ENCODE peak calls at places on chromosomes 12 and 14, in nine cellular contexts. Z is mesenchymal stem cell, J is brain microvascular endothelial cell, E is cardiac muscle cell, K is prostate gland, T is right cardiac atrium, G is neural progenitor cell, X is lung, F is MM.1S. S is an unnamed sample. For H3K27me3, the result is how much of the 10 kb centered on the place peaks cover.

GRCh38 chr14:54207476-54207875 is 189.3 kb upstream of the CDKN3 start:
- DNase-seq in Z (no peak), J (no peak), E (no peak), K (no peak), T (no peak), G (no peak), X (no peak), F (no peak), S (no peak)

GRCh38 chr12:121023799-121024198 is 7.5 kb upstream of the C12orf43 start:
- DNase-seq in Z (no peak), J (no peak), E (no peak), K (no peak), T (no peak), G (no peak), X (no peak), F (no peak), S (no peak)

GRCh38 chr12:108191086-108191485 is 62.0 kb downstream of the WSCD2 start:
- DNase-seq in Z (no peak), J (no peak), E (no peak), K (no peak), T (no peak), G (no peak), X (no peak), F (no peak), S (no peak)

GRCh38 chr12:26723379-26724308 is 109.3 kb downstream of the ITPR2 start:
- DNase-seq in Z (peak), J (peak), E (no peak), K (peak), T (no peak), G (no peak), X (no peak), F (peak), S (no peak)

GRCh38 chr12:122350444-122350843 is 72.0 kb downstream of the CLIP1 start:
- DNase-seq in Z (no peak), J (no peak), E (no peak), K (no peak), T (peak), G (no peak), X (no peak), F (no peak), S (no peak)

GRCh38 chr12:120579179-120579578 is 2.0 kb downstream of the POP5 start:
- DNase-seq in Z (no peak), J (no peak), E (no peak), K (no peak), T (no peak), G (no peak), X (no peak), F (no peak), S (no peak)

GRCh38 chr12:113366827-113367226 is 8.4 kb downstream of the PLBD2 start:
- DNase-seq in Z (no peak), J (no peak), E (peak), K (no peak), T (no peak), G (no peak), X (no peak), F (no peak), S (no peak)

GRCh38 chr12:41778934-41779333 is 365.7 kb downstream of the GXYLT1 start:
- DNase-seq in Z (no peak), J (no peak), E (no peak), K (no peak), T (no peak), G (no peak), X (no peak), F (no peak), S (no peak)

GRCh38 chr14:56659964-56660551 is 80.5 kb downstream of the TMEM260 start:
- DNase-seq in Z (peak), J (peak), E (peak), K (no peak), T (no peak), G (peak), X (no peak), F (peak), S (no peak)

GRCh38 chr12:44155349-44155748 is 319.5 kb downstream of the TMEM117 start:
- DNase-seq in Z (no peak), J (no peak), E (no peak), K (no peak), T (no peak), G (no peak), X (no peak), F (no peak), S (no peak)

GRCh38 chr14:77988966-77989365 is 181.2 kb upstream of the NRXN3 start:
- DNase-seq in Z (no peak), J (peak), E (no peak), K (no peak), T (peak), G (no peak), X (no peak), F (no peak), S (no peak)

GRCh38 chr12:25364529-25365339 is 114.0 kb upstream of the KRAS start:
- DNase-seq in Z (no peak), J (no peak), E (no peak), K (no peak), T (no peak), G (no peak), X (no peak), F (peak), S (no peak)

GRCh38 chr12:45725631-45726593 is 3.6 kb upstream of the ARID2 start:
- DNase-seq in Z (peak), J (peak), E (peak), K (no peak), T (no peak), G (peak), X (no peak), F (peak), S (peak)

GRCh38 chr14:22588419-22589095 is 467 bp downstream of the DAD1 start:
- DNase-seq in Z (no peak), J (no peak), E (no peak), K (no peak), T (no peak), G (no peak), X (no peak), F (no peak), S (peak)

GRCh38 chr14:91681893-91682563 is 49.9 kb downstream of the CATSPERB start:
- DNase-seq in Z (no peak), J (no peak), E (no peak), K (no peak), T (no peak), G (no peak), X (no peak), F (no peak), S (no peak)

GRCh38 chr12:13864081-13864673 is 117.2 kb downstream of the GRIN2B start:
- DNase-seq in Z (peak), J (peak), E (peak), K (peak), T (peak), G (peak), X (peak), F (peak), S (peak)

GRCh38 chr14:95585971-95586620 is 51.2 kb downstream of the GLRX5 start:
- DNase-seq in Z (no peak), J (no peak), E (no peak), K (no peak), T (no peak), G (no peak), X (no peak), F (no peak), S (no peak)

GRCh38 chr14:41718477-41719166 is 111.9 kb downstream of the LRFN5 start:
- DNase-seq in Z (no peak), J (no peak), E (no peak), K (no peak), T (no peak), G (no peak), X (no peak), F (no peak), S (peak)

GRCh38 chr12:53701518-53702264 is 25.6 kb downstream of the CALCOCO1 start:
- DNase-seq in Z (peak), J (peak), E (peak), K (peak), T (peak), G (peak), X (peak), F (peak), S (peak)

GRCh38 chr12:44847888-44848770 is 28.0 kb downstream of the NELL2 start:
- DNase-seq in Z (no peak), J (no peak), E (no peak), K (no peak), T (no peak), G (no peak), X (no peak), F (peak), S (peak)

GRCh38 chr14:76644875-76645518 is 116.3 kb upstream of the VASH1 start:
- DNase-seq in Z (peak), J (peak), E (peak), K (peak), T (no peak), G (peak), X (no peak), F (no peak), S (no peak)

GRCh38 chr14:103848720-103849077 is 1.3 kb upstream of the PPP1R13B start:
- DNase-seq in Z (no peak), J (no peak), E (peak), K (peak), T (no peak), G (no peak), X (no peak), F (no peak), S (no peak)

GRCh38 chr14:38137005-38137404 is 70.7 kb upstream of the SSTR1 start:
- DNase-seq in Z (no peak), J (no peak), E (no peak), K (no peak), T (no peak), G (no peak), X (no peak), F (no peak), S (no peak)

GRCh38 chr12:14618990-14619389 is 51.3 kb upstream of the PLBD1 start:
- DNase-seq in Z (peak), J (peak), E (no peak), K (no peak), T (no peak), G (peak), X (no peak), F (no peak), S (peak)

GRCh38 chr12:109087250-109087649 is 6.0 kb downstream of the ALKBH2 start:
- DNase-seq in Z (no peak), J (no peak), E (no peak), K (no peak), T (no peak), G (no peak), X (no peak), F (no peak), S (no peak)

GRCh38 chr12:109461846-109462766 is 15.0 kb downstream of the KCTD10 start:
- DNase-seq in Z (peak), J (peak), E (peak), K (peak), T (peak), G (peak), X (peak), F (no peak), S (no peak)

GRCh38 chr14:53953002-53953827 is 3.4 kb downstream of the BMP4 start:
- DNase-seq in Z (peak), J (peak), E (peak), K (peak), T (peak), G (peak), X (peak), F (peak), S (no peak)

GRCh38 chr14:34223302-34224150 is 238.5 kb downstream of the SPTSSA start:
- DNase-seq in Z (no peak), J (no peak), E (no peak), K (no peak), T (no peak), G (peak), X (no peak), F (no peak), S (no peak)

GRCh38 chr14:20782280-20782890 is 1.3 kb downstream of the RNASE6 start:
- DNase-seq in Z (no peak), J (no peak), E (no peak), K (peak), T (no peak), G (peak), X (no peak), F (no peak), S (peak)

GRCh38 chr12:67991158-67991557 is 1.9 kb downstream of the IFNG-AS1 start:
- DNase-seq in Z (no peak), J (no peak), E (no peak), K (no peak), T (no peak), G (no peak), X (no peak), F (peak), S (no peak)

GRCh38 chr14:41609704-41610183 is 3.1 kb downstream of the LRFN5 start:
- DNase-seq in Z (peak), J (no peak), E (peak), K (peak), T (peak), G (peak), X (no peak), F (no peak), S (no peak)

GRCh38 chr14:99262977-99263448 is 9.0 kb downstream of the BCL11B start:
- DNase-seq in Z (no peak), J (no peak), E (no peak), K (no peak), T (no peak), G (no peak), X (no peak), F (no peak), S (no peak)

GRCh38 chr14:99265571-99265970 is 6.4 kb downstream of the BCL11B start:
- DNase-seq in Z (no peak), J (no peak), E (no peak), K (no peak), T (no peak), G (no peak), X (no peak), F (no peak), S (peak)

GRCh38 chr14:99266181-99267178 is 5.5 kb downstream of the BCL11B start:
- DNase-seq in Z (peak), J (peak), E (peak), K (peak), T (peak), G (peak), X (peak), F (peak), S (peak)

GRCh38 chr14:99263564-99264330 is 8.2 kb downstream of the BCL11B start:
- DNase-seq in Z (no peak), J (no peak), E (no peak), K (no peak), T (no peak), G (no peak), X (no peak), F (no peak), S (peak)

DNA sequence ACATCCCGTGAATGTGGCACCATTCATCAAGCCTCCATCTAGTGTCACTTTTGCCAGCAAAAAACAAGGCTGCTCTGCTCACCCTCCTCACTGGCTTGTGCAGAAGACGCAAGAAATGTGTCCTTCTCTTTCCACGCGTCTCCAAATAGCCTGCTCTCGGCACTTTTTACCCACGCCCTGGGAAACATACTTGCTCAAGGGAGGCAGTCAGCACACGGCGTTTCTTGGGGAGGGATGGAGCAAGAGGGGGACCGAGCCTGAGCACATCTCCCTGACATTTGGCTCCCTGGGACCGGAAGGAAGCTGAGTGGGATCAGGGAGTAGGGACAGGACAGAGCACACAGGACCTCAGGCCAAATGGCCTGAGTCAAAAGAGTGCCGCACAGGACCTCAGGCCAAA is 7.3 kb downstream of the BCL11B start:
- DNase-seq in Z (no peak), J (no peak), E (no peak), K (no peak), T (no peak), G (no peak), X (no peak), F (no peak), S (peak)
- H3K27me3 ChIP-seq in Z (half or more), J (under half), E (under half), K (under half), T (under half), G (half or more), X (under half), F (under half), S (under half)

DNA sequence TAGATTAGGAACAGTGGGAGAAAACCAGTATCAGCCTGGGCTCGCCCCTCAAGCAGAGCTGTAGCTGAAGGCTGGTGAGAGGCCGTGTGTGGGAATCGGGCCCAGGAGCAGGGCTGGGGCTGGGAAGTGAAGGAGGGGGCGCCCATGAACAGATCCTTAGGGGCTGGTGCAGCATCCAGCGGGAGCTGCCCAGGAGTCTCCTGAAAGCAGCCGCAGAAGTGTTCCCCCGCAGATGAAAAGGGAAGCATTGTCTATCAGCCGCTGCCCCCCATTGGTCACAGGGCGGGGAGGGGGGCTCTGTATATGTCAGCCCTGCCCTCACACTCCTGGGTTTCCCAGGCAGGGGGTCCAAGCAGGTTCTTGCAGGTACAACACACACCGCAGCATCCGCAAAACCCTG is 15.6 kb upstream of the RFLNA start:
- DNase-seq in Z (no peak), J (no peak), E (no peak), K (no peak), T (no peak), G (no peak), X (no peak), F (no peak), S (no peak)
- H3K27me3 ChIP-seq in Z (under half), J (under half), E (under half), K (under half), T (under half), G (under half), X (under half), F (under half), S (under half)

GRCh38 chr14:60648169-60648933 is 926 bp downstream of the SIX1 start:
- DNase-seq in Z (no peak), J (no peak), E (no peak), K (no peak), T (no peak), G (peak), X (no peak), F (no peak), S (no peak)
- H3K27me3 ChIP-seq in Z (under half), J (under half), E (half or more), K (under half), T (under half), G (half or more), X (under half), F (under half), S (under half)

DNA sequence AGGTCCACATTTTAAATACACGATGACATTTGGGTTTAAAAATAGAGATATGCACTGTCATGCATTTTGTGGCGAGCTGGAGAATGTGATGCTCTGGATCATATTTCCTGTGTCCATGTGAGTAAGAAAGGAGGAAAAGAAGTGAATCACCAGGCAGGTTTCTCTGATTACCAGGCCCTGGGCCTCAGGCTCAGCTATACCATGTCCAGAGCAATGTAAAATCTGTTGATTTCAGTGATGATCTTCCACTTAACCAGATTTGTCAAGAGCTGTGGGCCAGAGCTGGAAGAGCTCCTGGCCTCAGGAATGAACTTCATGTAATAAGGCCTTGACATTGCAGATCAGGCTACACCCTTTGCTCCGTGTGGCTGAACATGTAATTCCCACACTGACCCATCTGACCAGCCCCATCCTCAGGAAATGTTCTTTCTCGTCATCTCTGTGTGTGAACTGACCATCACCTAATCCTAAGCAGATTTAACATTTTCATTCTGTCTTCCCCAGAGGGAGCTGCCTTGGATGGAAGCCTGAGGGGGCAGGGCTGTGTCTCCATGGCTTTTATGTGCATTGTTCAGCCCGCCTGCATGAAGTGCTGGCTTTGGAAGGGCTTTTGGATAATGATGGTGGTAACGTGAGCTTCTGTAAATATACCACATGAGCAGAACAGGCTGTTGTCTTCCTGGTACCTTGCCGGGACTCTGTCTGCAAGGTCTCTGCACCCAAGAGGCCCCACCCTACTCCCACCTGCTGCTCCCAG is 54.5 kb downstream of the CRACR2A start:
- DNase-seq in Z (peak), J (peak), E (no peak), K (peak), T (no peak), G (peak), X (no peak), F (no peak), S (no peak)
- H3K27me3 ChIP-seq in Z (under half), J (under half), E (under half), K (under half), T (under half), G (under half), X (under half), F (under half), S (under half)

GRCh38 chr14:58861546-58861945 is 223.8 kb downstream of the DACT1 start:
- DNase-seq in Z (no peak), J (peak), E (no peak), K (no peak), T (no peak), G (no peak), X (no peak), F (no peak), S (no peak)
- H3K27me3 ChIP-seq in Z (under half), J (under half), E (under half), K (under half), T (under half), G (under half), X (under half), F (under half), S (under half)

DNA sequence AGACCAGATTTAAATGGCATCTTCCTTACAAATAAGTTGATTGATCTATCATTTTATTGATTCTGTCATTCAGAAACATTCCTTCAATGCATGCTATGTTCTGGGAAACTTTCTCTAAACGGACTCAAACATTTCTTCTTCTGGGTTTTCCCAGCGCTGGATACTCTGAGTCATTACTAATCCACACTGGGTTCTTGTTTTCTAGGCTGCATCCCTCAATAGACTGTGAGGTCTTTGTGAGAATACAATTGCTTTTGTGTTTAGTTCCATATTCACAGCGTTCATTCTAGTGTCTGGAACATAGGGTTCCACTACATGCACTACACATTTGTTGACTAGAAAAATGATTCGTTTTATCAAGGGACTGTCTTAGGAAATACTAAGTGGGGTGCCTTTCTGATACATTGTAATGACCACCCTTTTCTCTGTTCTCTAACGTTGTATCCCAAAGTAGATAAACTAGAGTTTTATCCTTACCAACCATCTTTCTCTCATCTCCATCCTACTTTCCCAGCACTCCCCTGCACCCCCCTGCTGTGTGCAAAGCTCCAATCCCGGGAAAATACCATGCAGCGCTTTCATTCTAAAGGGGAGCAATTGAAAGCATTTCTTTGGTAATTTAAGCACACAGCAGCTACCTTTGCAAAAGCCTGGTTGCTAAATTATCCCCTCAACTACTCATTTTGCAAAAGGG is 878.7 kb downstream of the DIO2 start:
- DNase-seq in Z (peak), J (no peak), E (no peak), K (no peak), T (no peak), G (peak), X (no peak), F (no peak), S (no peak)
- H3K27me3 ChIP-seq in Z (under half), J (under half), E (under half), K (under half), T (under half), G (under half), X (under half), F (under half), S (under half)